ENCODE peak calls at places on chromosomes 16 and 17, in seven cellular contexts. J, E, C, U, H, S and I are unnamed samples.

GRCh38 chr17:42852351-42852750 is 1.4 kb downstream of the AOC3 start:
- DNase-seq in H (no peak), S (no peak), E (no peak), C (no peak), U (no peak), J (no peak), I (no peak)

GRCh38 chr16:15843635-15844279 is 13.1 kb downstream of the MYH11 start:
- DNase-seq in J (no peak), S (no peak), U (no peak), E (no peak), H (no peak), C (no peak), I (peak; percentile 63)

GRCh38 chr16:50368410-50369132 is at the start of gene BRD7:
- DNase-seq in E (no peak), H (peak; percentile 65), C (no peak), U (peak; percentile 67), J (peak; percentile 66), S (peak; percentile 78), I (no peak)

GRCh38 chr17:77432791-77433190 is 292.0 kb downstream of the SEC14L1 start:
- DNase-seq in H (peak; percentile 65), S (no peak), C (no peak), J (no peak), U (no peak), E (no peak), I (no peak)

GRCh38 chr17:81401727-81402529 is 6.7 kb downstream of the BAHCC1 start:
- DNase-seq in S (no peak), J (no peak), H (peak; percentile 53), C (peak; percentile 59), U (no peak), E (no peak), I (no peak)

GRCh38 chr17:16455997-16456769 is 35.8 kb downstream of the LRRC75A start:
- DNase-seq in E (no peak), C (no peak), S (no peak), U (no peak), J (no peak), H (no peak), I (no peak)

GRCh38 chr16:1744338-1744840 is 27.0 kb downstream of the NME3 start:
- DNase-seq in H (no peak), C (no peak), E (no peak), J (no peak), U (no peak), S (no peak), I (no peak)

GRCh38 chr17:66487933-66488572 is 185.6 kb downstream of the PRKCA start:
- DNase-seq in E (no peak), H (no peak), U (no peak), C (no peak), S (no peak), J (no peak), I (no peak)

GRCh38 chr16:58348986-58349385 is 43.3 kb upstream of the GINS3 start:
- DNase-seq in S (no peak), U (no peak), C (no peak), J (no peak), E (no peak), H (no peak), I (no peak)

GRCh38 chr16:54326266-54326662 is 39.7 kb upstream of the IRX3 start:
- DNase-seq in S (no peak), J (no peak), U (peak; percentile 22), C (no peak), E (no peak), H (no peak), I (peak; percentile 45)

GRCh38 chr17:71995570-71995969 is 125.2 kb upstream of the SOX9 start:
- DNase-seq in C (no peak), S (no peak), E (no peak), H (no peak), U (no peak), J (no peak), I (peak; percentile 81)

GRCh38 chr17:73863761-73864535 is 219.7 kb upstream of the SDK2 start:
- DNase-seq in H (no peak), J (no peak), C (no peak), E (no peak), S (no peak), U (no peak), I (no peak)

GRCh38 chr17:71023631-71024030 is 854.3 kb downstream of the KCNJ2 start:
- DNase-seq in C (no peak), U (no peak), J (no peak), E (no peak), S (peak; percentile 57), H (no peak), I (no peak)

GRCh38 chr16:69796285-69797118 is 34.4 kb downstream of the WWP2 start:
- DNase-seq in C (no peak), U (peak; percentile 41), S (peak; percentile 36), E (peak; percentile 42), H (peak; percentile 32), J (no peak), I (peak; percentile 51)

GRCh38 chr17:1077536-1078061 is 80.7 kb downstream of the TIMM22 start:
- DNase-seq in E (no peak), C (no peak), H (no peak), S (no peak), U (no peak), J (no peak), I (no peak)

GRCh38 chr17:9291912-9292562 is 270.7 kb downstream of the NTN1 start:
- DNase-seq in S (peak; percentile 41), J (peak; percentile 27), H (peak; percentile 73), C (no peak), U (peak; percentile 34), E (peak; percentile 8), I (peak; percentile 8)

GRCh38 chr16:30567991-30568638 is 3.4 kb downstream of the ZNF688 start:
- DNase-seq in J (peak; percentile 50), U (no peak), C (peak; percentile 28), H (peak; percentile 72), E (peak; percentile 33), S (no peak), I (peak; percentile 69)